ENCODE peak calls at places on chromosome 4, in four cellular contexts. A is fibroblast of lung, L is MM.1S, K is mesenchymal stem cell. O is an unnamed sample.

GRCh38 chr4:150130953-150131352 is 52.7 kb downstream of the DCLK2 start:
- DNase-seq in A (peak), L (no peak), K (no peak), O (no peak)

GRCh38 chr4:5730993-5731975 is 20.3 kb downstream of the EVC start:
- DNase-seq in A (no peak), L (no peak), K (peak), O (no peak)

GRCh38 chr4:185219551-185220344 is 10.3 kb downstream of the SNX25 start:
- DNase-seq in A (peak), L (no peak), K (peak), O (no peak)

GRCh38 chr4:118076958-118077766 is 42.9 kb downstream of the NDST3 start:
- DNase-seq in A (peak), L (peak), K (peak), O (peak)

GRCh38 chr4:86791126-86791525 is 58.1 kb downstream of the SLC10A6 start:
- DNase-seq in A (no peak), L (no peak), K (no peak), O (peak)

GRCh38 chr4:83731609-83732008 is 195.7 kb downstream of the GPAT3 start:
- DNase-seq in A (no peak), L (no peak), K (no peak), O (no peak)

GRCh38 chr4:41750158-41750623 is 1.7 kb upstream of the PHOX2B start:
- DNase-seq in A (no peak), L (no peak), K (no peak), O (peak)

GRCh38 chr4:156475322-156475721 is 496.3 kb downstream of the PDGFC start:
- DNase-seq in A (peak), L (peak), K (peak), O (no peak)

GRCh38 chr4:3317011-3317655 is 24.3 kb downstream of the RGS12 start:
- DNase-seq in A (no peak), L (no peak), K (no peak), O (no peak)

GRCh38 chr4:31234494-31234893 is 514.3 kb downstream of the PCDH7 start:
- DNase-seq in A (no peak), L (peak), K (no peak), O (peak)

GRCh38 chr4:62560858-62561257 is 1360.7 kb downstream of the ADGRL3 start:
- DNase-seq in A (no peak), L (no peak), K (no peak), O (no peak)

GRCh38 chr4:176969011-176969410 is 176.3 kb upstream of the VEGFC start:
- DNase-seq in A (no peak), L (no peak), K (no peak), O (no peak)

GRCh38 chr4:176967586-176967985 is 174.9 kb upstream of the VEGFC start:
- DNase-seq in A (no peak), L (no peak), K (no peak), O (peak)

GRCh38 chr4:176959980-176960379 is 167.3 kb upstream of the VEGFC start:
- DNase-seq in A (no peak), L (no peak), K (no peak), O (no peak)

GRCh38 chr4:176964116-176964691 is 171.5 kb upstream of the VEGFC start:
- DNase-seq in A (no peak), L (peak), K (no peak), O (peak)
- H2AFZ ChIP-seq in A (no peak), L (no peak), K (no peak), O (no peak)

GRCh38 chr4:10239982-10240654 is 123.5 kb upstream of the WDR1 start:
- DNase-seq in A (no peak), L (no peak), K (no peak), O (no peak)
- H3K4me2 ChIP-seq in A (no peak), L (no peak), K (no peak), O (no peak)

GRCh38 chr4:39365360-39365759 is 802 bp downstream of the RFC1 start:
- DNase-seq in A (no peak), L (no peak), K (no peak), O (no peak)
- H2AFZ ChIP-seq in A (no peak), L (peak), K (no peak), O (no peak)

GRCh38 chr4:15649914-15650545 is 5.1 kb downstream of the FBXL5 start:
- DNase-seq in A (peak), L (peak), K (peak), O (peak)
- H3K4me2 ChIP-seq in A (peak), L (peak), K (no peak), O (peak)